ENCODE peak calls at places on chromosomes 11 and 22, in four cellular contexts. One of them, this sample, is unnamed.

GRCh38 chr11:126082251-126083109 is 19.8 kb upstream of the CDON start:
- DNase-seq in choroid plexus epithelial cell: no peak
- DNase-seq in transverse colon: no peak
- DNase-seq in A549: no peak
- DNase-seq in this sample: no peak

GRCh38 chr11:17986007-17986710 is 26.7 kb downstream of the SERGEF start:
- DNase-seq in A549: no peak
- DNase-seq in transverse colon: no peak
- DNase-seq in choroid plexus epithelial cell: peak
- DNase-seq in this sample: no peak

GRCh38 chr11:86089659-86090058 is 20.8 kb upstream of the PICALM start:
- DNase-seq in A549: no peak
- DNase-seq in transverse colon: no peak
- DNase-seq in choroid plexus epithelial cell: peak
- DNase-seq in this sample: no peak

GRCh38 chr22:50118557-50119168 is 28.9 kb downstream of the MOV10L1 start:
- DNase-seq in transverse colon: peak
- DNase-seq in A549: peak
- DNase-seq in choroid plexus epithelial cell: peak
- DNase-seq in this sample: no peak

GRCh38 chr11:86990520-86990919 is 35.3 kb upstream of the FZD4 start:
- DNase-seq in A549: peak
- DNase-seq in transverse colon: no peak
- DNase-seq in choroid plexus epithelial cell: peak
- DNase-seq in this sample: no peak

GRCh38 chr11:117815262-117815803 is 9.2 kb downstream of the FXYD2 start:
- DNase-seq in choroid plexus epithelial cell: no peak
- DNase-seq in A549: no peak
- DNase-seq in transverse colon: peak
- DNase-seq in this sample: no peak

GRCh38 chr11:116412118-116412889 is 360.5 kb downstream of the BUD13 start:
- DNase-seq in transverse colon: no peak
- DNase-seq in A549: peak
- DNase-seq in choroid plexus epithelial cell: no peak
- DNase-seq in this sample: no peak

GRCh38 chr11:8085006-8085645 is 4.1 kb downstream of the TUB start:
- DNase-seq in transverse colon: no peak
- DNase-seq in A549: no peak
- DNase-seq in choroid plexus epithelial cell: no peak
- DNase-seq in this sample: no peak

GRCh38 chr11:67352546-67353316 is 615 bp downstream of the POLD4 start:
- DNase-seq in choroid plexus epithelial cell: no peak
- DNase-seq in A549: no peak
- DNase-seq in transverse colon: peak
- DNase-seq in this sample: no peak

GRCh38 chr11:57321388-57321995 is 3.3 kb downstream of the TNKS1BP1 start:
- DNase-seq in transverse colon: no peak
- DNase-seq in choroid plexus epithelial cell: no peak
- DNase-seq in A549: peak
- DNase-seq in this sample: no peak

GRCh38 chr11:104653011-104653806 is 245.1 kb downstream of the CASP12 start:
- DNase-seq in A549: no peak
- DNase-seq in choroid plexus epithelial cell: peak
- DNase-seq in transverse colon: no peak
- DNase-seq in this sample: no peak

GRCh38 chr11:101446238-101446637 is 137.6 kb downstream of the TRPC6 start:
- DNase-seq in A549: no peak
- DNase-seq in choroid plexus epithelial cell: peak
- DNase-seq in transverse colon: no peak
- DNase-seq in this sample: no peak

GRCh38 chr11:131875611-131876010 is 505.2 kb downstream of the NTM start:
- DNase-seq in choroid plexus epithelial cell: no peak
- DNase-seq in transverse colon: no peak
- DNase-seq in A549: no peak
- DNase-seq in this sample: no peak

GRCh38 chr11:16154715-16155396 is 201.5 kb downstream of the SOX6 start:
- DNase-seq in transverse colon: no peak
- DNase-seq in choroid plexus epithelial cell: no peak
- DNase-seq in A549: peak
- DNase-seq in this sample: no peak

GRCh38 chr11:70153133-70153727 is 49.9 kb upstream of the FADD start:
- DNase-seq in transverse colon: no peak
- DNase-seq in choroid plexus epithelial cell: peak
- DNase-seq in A549: no peak
- DNase-seq in this sample: no peak

GRCh38 chr11:1126491-1126926 is 31.2 kb upstream of the MUC5AC start:
- DNase-seq in transverse colon: peak
- DNase-seq in A549: no peak
- DNase-seq in choroid plexus epithelial cell: no peak
- DNase-seq in this sample: peak

GRCh38 chr11:70689764-70690163 is 291.4 kb downstream of the CTTN start:
- DNase-seq in A549: no peak
- DNase-seq in choroid plexus epithelial cell: no peak
- DNase-seq in transverse colon: no peak
- DNase-seq in this sample: no peak

GRCh38 chr22:27937453-27937852 is 18.4 kb upstream of the PITPNB start:
- DNase-seq in choroid plexus epithelial cell: peak
- DNase-seq in A549: no peak
- DNase-seq in transverse colon: no peak
- DNase-seq in this sample: no peak

GRCh38 chr22:49332691-49333090 is 495.0 kb downstream of the BRD1 start:
- DNase-seq in A549: no peak
- DNase-seq in choroid plexus epithelial cell: no peak
- DNase-seq in transverse colon: no peak
- DNase-seq in this sample: no peak

GRCh38 chr11:93198221-93198650 is 445 bp upstream of the SLC36A4 start:
- DNase-seq in A549: no peak
- DNase-seq in transverse colon: no peak
- DNase-seq in choroid plexus epithelial cell: peak
- DNase-seq in this sample: no peak

GRCh38 chr11:81725691-81726090 is 1008.0 kb downstream of the FAM181B start:
- DNase-seq in transverse colon: no peak
- DNase-seq in choroid plexus epithelial cell: peak
- DNase-seq in A549: no peak
- DNase-seq in this sample: no peak

GRCh38 chr11:3902441-3902840 is 47.0 kb downstream of the STIM1 start:
- DNase-seq in choroid plexus epithelial cell: no peak
- DNase-seq in transverse colon: no peak
- DNase-seq in A549: no peak
- DNase-seq in this sample: no peak

GRCh38 chr11:127412722-127413121 is 412.2 kb upstream of the KIRREL3 start:
- DNase-seq in transverse colon: no peak
- DNase-seq in choroid plexus epithelial cell: no peak
- DNase-seq in A549: no peak
- DNase-seq in this sample: no peak

GRCh38 chr22:43207386-43207785 is 20.5 kb upstream of the TTLL12 start:
- DNase-seq in transverse colon: no peak
- DNase-seq in A549: no peak
- DNase-seq in choroid plexus epithelial cell: no peak
- DNase-seq in this sample: no peak

GRCh38 chr11:67523556-67524479 is 572 bp upstream of the CABP2 start:
- DNase-seq in choroid plexus epithelial cell: no peak
- DNase-seq in A549: no peak
- DNase-seq in transverse colon: peak
- DNase-seq in this sample: no peak

GRCh38 chr11:45233121-45233803 is 52.9 kb downstream of the SYT13 start:
- DNase-seq in A549: peak
- DNase-seq in transverse colon: peak
- DNase-seq in choroid plexus epithelial cell: peak
- DNase-seq in this sample: peak

GRCh38 chr22:39344046-39344390 is 5.8 kb upstream of the SYNGR1 start:
- DNase-seq in transverse colon: no peak
- DNase-seq in A549: no peak
- DNase-seq in choroid plexus epithelial cell: no peak
- DNase-seq in this sample: no peak

GRCh38 chr11:97259884-97260283 is 870.1 kb downstream of the JRKL start:
- DNase-seq in choroid plexus epithelial cell: peak
- DNase-seq in A549: no peak
- DNase-seq in transverse colon: no peak
- DNase-seq in this sample: no peak

GRCh38 chr11:75425422-75425821 is 7.6 kb downstream of the KLHL35 start:
- DNase-seq in transverse colon: no peak
- DNase-seq in A549: peak
- DNase-seq in choroid plexus epithelial cell: no peak
- DNase-seq in this sample: peak

GRCh38 chr11:15629690-15630321 is 515.1 kb downstream of the INSC start:
- DNase-seq in transverse colon: peak
- DNase-seq in A549: peak
- DNase-seq in choroid plexus epithelial cell: peak
- DNase-seq in this sample: peak

GRCh38 chr11:134579709-134580634 is 167.9 kb upstream of the B3GAT1 start:
- DNase-seq in transverse colon: peak
- DNase-seq in A549: no peak
- DNase-seq in choroid plexus epithelial cell: no peak
- DNase-seq in this sample: no peak

GRCh38 chr11:44263711-44264110 is 46.2 kb downstream of the ALX4 start:
- DNase-seq in transverse colon: no peak
- DNase-seq in A549: no peak
- DNase-seq in choroid plexus epithelial cell: no peak
- DNase-seq in this sample: no peak

GRCh38 chr11:8025123-8025522 is 38.0 kb downstream of the EIF3F start:
- DNase-seq in choroid plexus epithelial cell: no peak
- DNase-seq in transverse colon: no peak
- DNase-seq in A549: no peak
- DNase-seq in this sample: no peak

GRCh38 chr11:122343247-122343646 is 227.2 kb upstream of the BLID start:
- DNase-seq in choroid plexus epithelial cell: no peak
- DNase-seq in transverse colon: no peak
- DNase-seq in A549: no peak
- DNase-seq in this sample: no peak

GRCh38 chr22:28229566-28230483 is 310.8 kb upstream of the PITPNB start:
- DNase-seq in choroid plexus epithelial cell: peak
- DNase-seq in A549: no peak
- DNase-seq in transverse colon: no peak
- DNase-seq in this sample: no peak

GRCh38 chr11:102382384-102382783 is 35.4 kb downstream of the BIRC2 start:
- DNase-seq in choroid plexus epithelial cell: no peak
- DNase-seq in A549: no peak
- DNase-seq in transverse colon: no peak
- DNase-seq in this sample: no peak

GRCh38 chr22:33883961-33884808 is 36.1 kb downstream of the LARGE1 start:
- DNase-seq in choroid plexus epithelial cell: no peak
- DNase-seq in transverse colon: no peak
- DNase-seq in A549: no peak
- DNase-seq in this sample: no peak

DNA sequence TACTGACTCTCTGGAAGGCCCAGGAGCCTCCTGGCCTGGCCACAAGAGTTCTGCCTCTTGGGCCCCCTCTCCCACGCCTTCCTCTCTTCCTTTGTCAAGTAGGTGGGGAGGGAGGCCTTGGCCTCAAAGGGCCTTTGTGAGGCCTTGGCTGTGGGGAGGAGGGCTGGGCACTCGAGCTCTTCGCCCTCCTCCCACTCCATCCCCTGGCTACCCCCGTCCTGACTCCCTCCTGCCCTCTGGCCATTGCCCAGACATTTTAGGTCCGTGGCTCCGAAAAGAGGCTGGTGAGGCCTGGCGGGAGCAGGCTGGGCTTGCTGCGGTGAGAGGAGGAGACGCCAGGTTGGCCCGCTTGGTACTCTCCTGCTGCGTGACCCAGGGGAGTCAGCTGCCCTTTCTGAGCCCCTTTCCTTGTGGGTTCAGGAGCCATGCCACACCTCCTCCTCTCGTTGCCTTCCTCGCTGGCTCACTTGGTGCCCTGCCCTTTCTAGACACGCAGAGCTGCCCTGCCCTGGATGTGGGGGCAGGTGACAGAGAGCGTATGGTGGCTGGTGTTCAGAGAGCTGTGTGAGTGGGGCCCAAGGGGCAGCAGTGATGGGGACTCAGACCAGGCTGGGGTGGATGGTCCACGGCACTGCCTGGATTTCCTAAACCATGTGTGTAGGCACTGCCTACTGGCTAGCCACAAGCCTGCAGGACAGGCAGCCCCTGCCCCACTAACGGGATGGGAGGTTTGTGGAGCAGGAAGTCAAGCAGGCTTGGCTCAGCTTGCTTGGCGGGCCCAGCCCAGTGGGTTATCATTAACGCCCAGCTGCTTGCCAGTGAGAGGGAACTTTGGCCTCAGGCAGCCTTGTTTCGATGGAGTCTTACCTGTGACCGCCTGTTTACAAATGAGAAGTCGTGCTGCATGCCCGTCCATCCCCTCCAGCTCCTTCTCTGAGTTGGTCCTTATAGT is 15.8 kb upstream of the OMP start:
- DNase-seq in transverse colon: peak
- DNase-seq in A549: no peak
- DNase-seq in choroid plexus epithelial cell: no peak
- DNase-seq in this sample: no peak
- TF ChIP-seq CTCF in transverse colon: no peak
- TF ChIP-seq CTCF in A549: no peak
- TF ChIP-seq CTCF in choroid plexus epithelial cell: no peak
- TF ChIP-seq CTCF in this sample: no peak

GRCh38 chr11:114359342-114359741 is 41.0 kb downstream of the C11orf71 start:
- DNase-seq in choroid plexus epithelial cell: peak
- DNase-seq in A549: no peak
- DNase-seq in transverse colon: no peak
- DNase-seq in this sample: no peak
- TF ChIP-seq CTCF in choroid plexus epithelial cell: no peak
- TF ChIP-seq CTCF in A549: no peak
- TF ChIP-seq CTCF in transverse colon: no peak
- TF ChIP-seq CTCF in this sample: no peak

DNA sequence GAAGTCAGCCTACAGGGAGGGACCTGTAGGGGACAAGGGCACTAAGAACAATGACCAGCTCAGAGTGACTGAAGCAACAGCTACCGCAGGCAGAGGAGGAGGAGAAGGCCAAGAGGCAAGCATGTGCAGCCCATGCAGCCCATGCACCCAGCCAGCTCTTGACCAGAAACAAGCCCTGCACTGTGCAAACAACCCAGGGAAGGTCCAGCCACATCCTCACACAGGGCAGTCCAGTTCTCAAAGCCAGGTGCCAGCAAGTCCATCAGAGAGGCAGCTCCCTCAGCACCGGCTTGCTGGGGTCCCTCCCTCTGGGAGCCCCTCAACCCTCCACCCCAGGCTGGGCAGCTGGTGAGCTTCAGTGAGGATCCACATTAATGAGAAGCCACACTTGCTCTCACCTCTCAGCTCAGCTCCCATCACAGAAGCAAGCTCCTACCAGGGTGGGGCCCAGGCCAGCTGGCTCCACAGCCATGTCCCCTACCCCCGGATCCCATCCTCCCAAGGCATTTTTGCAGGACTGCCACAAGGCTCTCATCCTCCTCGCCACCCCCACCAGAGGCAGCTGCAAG is 7.1 kb downstream of the DGCR2 start:
- DNase-seq in transverse colon: no peak
- DNase-seq in choroid plexus epithelial cell: no peak
- DNase-seq in A549: no peak
- DNase-seq in this sample: no peak
- TF ChIP-seq CTCF in transverse colon: no peak
- TF ChIP-seq CTCF in choroid plexus epithelial cell: no peak
- TF ChIP-seq CTCF in A549: no peak
- TF ChIP-seq CTCF in this sample: no peak

GRCh38 chr11:55503449-55503848 is 50.8 kb upstream of the OR4C15 start:
- DNase-seq in transverse colon: no peak
- DNase-seq in choroid plexus epithelial cell: no peak
- DNase-seq in A549: no peak
- DNase-seq in this sample: no peak
- TF ChIP-seq CTCF in transverse colon: no peak
- TF ChIP-seq CTCF in choroid plexus epithelial cell: no peak
- TF ChIP-seq CTCF in A549: no peak
- TF ChIP-seq CTCF in this sample: no peak

This sample was measured in endothelial cell.